ENCODE peak calls at places on chromosomes 7 and 10, in eight cellular contexts. L is endothelial cell of umbilical vein; G is fibroblast of villous mesenchyme; Q is NCI-H774; A is AG08395; B is NCI-H2029; S is activated naive CD8-positive, alpha-beta T cell treated with anti-CD3 and anti-CD28 coated beads, Interleukin-2, amount 50 U/mL, for 24 hours; F is heart left ventricle. I is an unnamed sample.

GRCh38 chr10:29257106-29257783 is 31.6 kb upstream of the LYZL1 start:
- DNase-seq in Q (no peak), L (no peak), F (peak), G (peak), S (no peak), B (no peak), A (peak), I (no peak)

GRCh38 chr10:14066106-14066505 is 264.6 kb downstream of the FRMD4A start:
- DNase-seq in F (no peak), Q (no peak), G (no peak), A (no peak), B (no peak), S (no peak), L (no peak), I (no peak)

GRCh38 chr10:114499630-114500190 is 95.4 kb upstream of the AFAP1L2 start:
- DNase-seq in L (no peak), F (no peak), S (peak), B (no peak), G (no peak), Q (peak), A (no peak), I (peak)

GRCh38 chr10:122478971-122479370 is 17.6 kb downstream of the HTRA1 start:
- DNase-seq in G (no peak), B (no peak), S (no peak), L (no peak), Q (no peak), F (no peak), A (no peak), I (no peak)

GRCh38 chr10:34139559-34139958 is 675.5 kb downstream of the PARD3 start:
- DNase-seq in G (peak), L (no peak), S (no peak), Q (no peak), F (no peak), B (no peak), A (no peak), I (no peak)

GRCh38 chr7:35549781-35550180 is 145.2 kb downstream of the HERPUD2 start:
- DNase-seq in A (no peak), B (no peak), L (no peak), Q (no peak), F (no peak), S (no peak), G (no peak), I (no peak)

GRCh38 chr10:33286186-33286934 is 48.1 kb downstream of the NRP1 start:
- DNase-seq in S (no peak), Q (no peak), A (no peak), L (peak), B (no peak), G (no peak), F (no peak), I (no peak)

GRCh38 chr10:132446661-132447445 is 49.9 kb downstream of the PWWP2B start:
- DNase-seq in B (no peak), L (no peak), A (peak), G (peak), S (peak), Q (peak), F (no peak), I (peak)

GRCh38 chr10:61935085-61935484 is 33.6 kb downstream of the ARID5B start:
- DNase-seq in Q (no peak), A (no peak), F (no peak), G (peak), L (no peak), S (no peak), B (no peak), I (no peak)

GRCh38 chr10:124316316-124316715 is 102.4 kb downstream of the OAT start:
- DNase-seq in F (no peak), B (no peak), L (no peak), G (no peak), S (no peak), Q (no peak), A (no peak), I (no peak)

GRCh38 chr10:128147669-128148068 is 21.4 kb upstream of the MKI67 start:
- DNase-seq in B (no peak), S (no peak), Q (no peak), L (no peak), G (peak), A (peak), F (no peak), I (no peak)

GRCh38 chr10:113965077-113965476 is 78.6 kb upstream of the ADRB1 start:
- DNase-seq in A (no peak), S (no peak), B (no peak), Q (no peak), L (no peak), F (no peak), G (no peak), I (no peak)

GRCh38 chr7:18993933-18994668 is 123.3 kb downstream of the TWIST1 start:
- DNase-seq in G (peak), A (no peak), F (no peak), S (no peak), Q (no peak), L (no peak), B (no peak), I (no peak)

GRCh38 chr7:92119213-92119759 is 15.0 kb downstream of the CYP51A1 start:
- DNase-seq in L (no peak), B (peak), G (no peak), Q (peak), S (no peak), F (no peak), A (no peak), I (no peak)

GRCh38 chr7:149799397-149800168 is 26.2 kb upstream of the ZNF467 start:
- DNase-seq in B (no peak), Q (no peak), L (no peak), F (no peak), A (no peak), G (peak), S (peak), I (peak)

GRCh38 chr10:3772349-3773222 is 12.4 kb downstream of the KLF6 start:
- DNase-seq in G (no peak), B (no peak), Q (no peak), L (peak), F (no peak), S (no peak), A (no peak), I (no peak)

GRCh38 chr10:99521474-99522077 is 11.2 kb upstream of the NKX2-3 start:
- DNase-seq in B (no peak), Q (no peak), A (no peak), F (no peak), S (no peak), L (no peak), G (no peak), I (no peak)

GRCh38 chr7:137967143-137968018 is 34.5 kb downstream of the CREB3L2 start:
- DNase-seq in G (peak), B (no peak), F (no peak), Q (no peak), A (peak), L (peak), S (no peak), I (no peak)

GRCh38 chr7:25124485-25125136 is 449 bp downstream of the CYCS start:
- DNase-seq in G (peak), S (peak), Q (no peak), B (no peak), A (no peak), F (no peak), L (no peak), I (peak)

GRCh38 chr10:29648114-29648982 is 13.6 kb upstream of the SVIL start:
- DNase-seq in F (no peak), Q (no peak), G (no peak), S (peak), B (no peak), L (peak), A (peak), I (no peak)

GRCh38 chr10:96338279-96338925 is 20.4 kb downstream of the OPALIN start:
- DNase-seq in G (no peak), A (no peak), F (no peak), S (no peak), B (no peak), Q (no peak), L (no peak), I (no peak)

GRCh38 chr10:68088744-68089143 is 13.7 kb upstream of the HERC4 start:
- DNase-seq in A (no peak), G (peak), Q (no peak), S (no peak), B (no peak), F (no peak), L (no peak), I (no peak)

GRCh38 chr7:141370178-141370577 is 181.0 kb upstream of the AGK start:
- DNase-seq in L (no peak), S (no peak), F (no peak), Q (no peak), A (no peak), B (no peak), G (no peak), I (no peak)

GRCh38 chr7:55245271-55245723 is 119.8 kb upstream of the LANCL2 start:
- DNase-seq in S (no peak), F (no peak), A (peak), B (no peak), L (no peak), Q (no peak), G (peak), I (no peak)

GRCh38 chr7:132390705-132391104 is 185.6 kb downstream of the PLXNA4 start:
- DNase-seq in A (peak), S (no peak), L (no peak), G (peak), F (no peak), B (no peak), Q (no peak), I (no peak)

GRCh38 chr7:124310934-124311390 is 278.1 kb upstream of the TMEM229A start:
- DNase-seq in L (no peak), S (no peak), A (no peak), F (no peak), Q (no peak), B (no peak), G (peak), I (peak)

GRCh38 chr10:22629126-22629525 is 85.3 kb downstream of the PIP4K2A start:
- DNase-seq in A (peak), G (no peak), F (no peak), L (no peak), S (no peak), Q (no peak), B (no peak), I (peak)

GRCh38 chr10:77582710-77583115 is 54.9 kb downstream of the KCNMA1 start:
- DNase-seq in G (peak), S (peak), L (no peak), F (no peak), Q (no peak), A (peak), B (no peak), I (no peak)

GRCh38 chr7:32223071-32223650 is 153.0 kb upstream of the PDE1C start:
- DNase-seq in F (no peak), S (no peak), L (no peak), B (no peak), Q (no peak), A (no peak), G (no peak), I (no peak)